ENCODE peak calls at places on chromosomes 5 and 9, in ten cellular contexts. J is WTC11; M is stimulated activated CD4-positive, alpha-beta T cell treated with anti-CD3 and anti-CD28 coated beads, Interleukin-12 subunit alpha, Interleukin-12 subunit beta, amount 100 ng/mL, for 48 hours; P is BE2C; S is glutamatergic neuron; G is HFFc6; H is SK-N-SH; U is fibroblast of gingiva; O is cardiac muscle cell; Q is HFF-Myc. C is an unnamed sample.

GRCh38 chr5:143874312-143874711 is 62.4 kb downstream of the HMHB1 start:
- DNase-seq in M (no peak), S (no peak), J (no peak), U (peak; percentile 75), G (peak; percentile 48), Q (no peak), H (no peak), O (no peak), P (no peak), C (no peak)

GRCh38 chr9:33407061-33407460 is 4.7 kb upstream of the AQP7 start:
- DNase-seq in G (no peak), P (no peak), U (no peak), J (no peak), O (no peak), H (no peak), S (no peak), M (no peak), Q (no peak), C (no peak)

GRCh38 chr5:139104577-139105271 is 93.4 kb downstream of the SIL1 start:
- DNase-seq in Q (peak; percentile 6), U (peak; percentile 92), P (no peak), O (no peak), J (no peak), S (no peak), H (no peak), G (peak; percentile 22), M (no peak), C (no peak)

GRCh38 chr5:142720561-142721275 is 34.8 kb upstream of the FGF1 start:
- DNase-seq in P (peak; percentile 55), O (no peak), S (peak; percentile 27), H (no peak), J (no peak), U (no peak), Q (no peak), M (no peak), G (no peak), C (no peak)

GRCh38 chr5:180607861-180608571 is 16.7 kb upstream of the SCGB3A1 start:
- DNase-seq in O (peak; percentile 55), U (no peak), G (no peak), J (no peak), Q (no peak), H (no peak), P (no peak), M (no peak), S (no peak), C (no peak)

GRCh38 chr5:586751-587285 is 25.3 kb upstream of the CEP72 start:
- DNase-seq in H (no peak), S (no peak), P (peak; percentile 4), Q (no peak), J (no peak), M (no peak), U (no peak), O (no peak), G (no peak), C (no peak)

GRCh38 chr5:14142856-14143508 is at the start of gene TRIO:
- DNase-seq in S (peak; percentile 94), J (peak; percentile 93), P (peak; percentile 95), G (peak; percentile 85), M (peak; percentile 71), H (peak; percentile 97), U (peak; percentile 88), O (peak; percentile 93), Q (peak; percentile 76), C (peak; percentile 41)

GRCh38 chr9:74285075-74285474 is 212.1 kb upstream of the RORB start:
- DNase-seq in P (no peak), S (no peak), H (no peak), U (peak; percentile 80), M (no peak), G (no peak), Q (no peak), O (peak; percentile 19), J (no peak), C (no peak)

GRCh38 chr9:72041775-72042194 is 18.6 kb downstream of the C9orf57 start:
- DNase-seq in G (peak; percentile 72), J (no peak), H (no peak), M (no peak), O (peak; percentile 12), S (no peak), Q (peak; percentile 89), U (peak; percentile 27), P (no peak), C (no peak)

GRCh38 chr5:33957789-33958575 is 21.8 kb downstream of the RXFP3 start:
- DNase-seq in Q (no peak), S (no peak), H (no peak), P (no peak), M (no peak), U (no peak), O (no peak), G (no peak), J (no peak), C (no peak)

GRCh38 chr9:73265876-73266275 is 114.2 kb downstream of the ANXA1 start:
- DNase-seq in H (no peak), G (no peak), P (no peak), J (no peak), M (no peak), U (no peak), O (no peak), Q (no peak), S (no peak), C (no peak)

GRCh38 chr5:129724647-129725046 is 23.2 kb upstream of the MINAR2 start:
- DNase-seq in O (no peak), S (no peak), Q (no peak), M (no peak), U (no peak), J (peak; percentile 11), H (no peak), P (no peak), G (no peak), C (no peak)

GRCh38 chr5:138686668-138687067 is 66.6 kb upstream of the CTNNA1 start:
- DNase-seq in S (no peak), H (no peak), G (peak; percentile 19), J (no peak), O (no peak), U (no peak), Q (no peak), M (no peak), P (no peak), C (no peak)

GRCh38 chr5:64939772-64940510 is 171.2 kb downstream of the CWC27 start:
- DNase-seq in Q (no peak), P (no peak), U (peak; percentile 22), J (peak; percentile 41), M (no peak), S (no peak), H (no peak), O (no peak), G (no peak), C (no peak)

GRCh38 chr5:1054018-1054798 is 45.6 kb downstream of the NKD2 start:
- DNase-seq in J (no peak), U (no peak), S (peak; percentile 18), H (peak; percentile 27), O (no peak), P (no peak), M (no peak), Q (no peak), G (no peak), C (no peak)

GRCh38 chr9:131258698-131259431 is 17.4 kb downstream of the FAM78A start:
- DNase-seq in P (no peak), M (no peak), J (no peak), H (no peak), G (no peak), U (no peak), O (no peak), Q (no peak), S (no peak), C (no peak)

GRCh38 chr9:137461663-137462395 is 2.7 kb upstream of the NSMF start:
- DNase-seq in U (peak; percentile 52), S (peak; percentile 22), M (peak; percentile 77), Q (no peak), P (peak; percentile 23), G (peak; percentile 18), J (peak; percentile 90), O (peak; percentile 59), H (no peak), C (no peak)

GRCh38 chr5:83564069-83564749 is 92.7 kb downstream of the VCAN start:
- DNase-seq in P (no peak), G (peak; percentile 41), S (no peak), H (peak; percentile 13), Q (no peak), O (peak; percentile 38), U (peak; percentile 39), J (no peak), M (no peak), C (no peak)

GRCh38 chr5:22780756-22781155 is 72.4 kb downstream of the CDH12 start:
- DNase-seq in O (no peak), G (no peak), Q (no peak), P (no peak), U (no peak), S (no peak), M (no peak), H (no peak), J (no peak), C (no peak)

GRCh38 chr9:93286252-93287188 is 102.6 kb downstream of the WNK2 start:
- DNase-seq in S (no peak), J (no peak), Q (no peak), P (no peak), G (no peak), M (no peak), O (no peak), U (no peak), H (no peak), C (no peak)

GRCh38 chr9:2964485-2964884 is 120.6 kb upstream of the PUM3 start:
- DNase-seq in S (no peak), P (no peak), U (no peak), Q (no peak), H (no peak), G (no peak), M (no peak), J (no peak), O (no peak), C (no peak)

GRCh38 chr5:37667846-37668245 is 172.0 kb downstream of the GDNF start:
- DNase-seq in Q (no peak), P (no peak), S (no peak), G (no peak), O (no peak), H (no peak), J (no peak), M (no peak), U (no peak), C (no peak)

GRCh38 chr5:181159286-181160143 is 12.1 kb downstream of the OR2V2 start:
- DNase-seq in P (peak; percentile 91), G (peak; percentile 78), J (peak; percentile 94), U (peak; percentile 62), Q (no peak), H (peak; percentile 82), S (peak; percentile 95), M (peak; percentile 86), O (peak; percentile 78), C (peak; percentile 31)

GRCh38 chr5:139733698-139734491 is 61.7 kb upstream of the PSD2 start:
- DNase-seq in O (no peak), Q (no peak), H (no peak), S (no peak), J (no peak), G (no peak), P (no peak), U (no peak), M (no peak), C (no peak)

C was measured in esophagus squamous epithelium.